ENCODE peak calls at places on chromosomes 12 and 14, in six cellular contexts. One of them, this sample, is unnamed.

GRCh38 chr14:33686218-33686617 is 264.7 kb downstream of the EGLN3 start:
- DNase-seq in kidney tubule cell: peak
- DNase-seq in naive thymus-derived CD8-positive, alpha-beta T cell: no peak
- DNase-seq in heart right ventricle: no peak
- DNase-seq in mammary epithelial cell: peak
- DNase-seq in hypothalamus: no peak
- DNase-seq in this sample: no peak

GRCh38 chr12:74408601-74409166 is 129.0 kb upstream of the ATXN7L3B start:
- DNase-seq in kidney tubule cell: no peak
- DNase-seq in naive thymus-derived CD8-positive, alpha-beta T cell: no peak
- DNase-seq in heart right ventricle: no peak
- DNase-seq in mammary epithelial cell: no peak
- DNase-seq in hypothalamus: no peak
- DNase-seq in this sample: no peak

GRCh38 chr14:28766505-28767238 is at the start of gene FOXG1:
- DNase-seq in kidney tubule cell: no peak
- DNase-seq in naive thymus-derived CD8-positive, alpha-beta T cell: no peak
- DNase-seq in heart right ventricle: no peak
- DNase-seq in mammary epithelial cell: no peak
- DNase-seq in hypothalamus: peak
- DNase-seq in this sample: no peak

GRCh38 chr12:455821-456220 is 3.9 kb upstream of the B4GALNT3 start:
- DNase-seq in kidney tubule cell: no peak
- DNase-seq in naive thymus-derived CD8-positive, alpha-beta T cell: no peak
- DNase-seq in heart right ventricle: no peak
- DNase-seq in mammary epithelial cell: no peak
- DNase-seq in hypothalamus: no peak
- DNase-seq in this sample: no peak

GRCh38 chr12:62873116-62873825 is 61.7 kb downstream of the PPM1H start:
- DNase-seq in kidney tubule cell: peak
- DNase-seq in naive thymus-derived CD8-positive, alpha-beta T cell: no peak
- DNase-seq in heart right ventricle: no peak
- DNase-seq in mammary epithelial cell: no peak
- DNase-seq in hypothalamus: no peak
- DNase-seq in this sample: no peak

GRCh38 chr12:89946518-89946917 is 237.9 kb upstream of the ATP2B1 start:
- DNase-seq in kidney tubule cell: no peak
- DNase-seq in naive thymus-derived CD8-positive, alpha-beta T cell: no peak
- DNase-seq in heart right ventricle: no peak
- DNase-seq in mammary epithelial cell: no peak
- DNase-seq in hypothalamus: no peak
- DNase-seq in this sample: peak

GRCh38 chr14:61690982-61691381 is 4.3 kb upstream of the HIF1A start:
- DNase-seq in kidney tubule cell: no peak
- DNase-seq in naive thymus-derived CD8-positive, alpha-beta T cell: no peak
- DNase-seq in heart right ventricle: no peak
- DNase-seq in mammary epithelial cell: no peak
- DNase-seq in hypothalamus: no peak
- DNase-seq in this sample: no peak

GRCh38 chr12:53224897-53225634 is 6.9 kb downstream of the RARG start:
- DNase-seq in kidney tubule cell: no peak
- DNase-seq in naive thymus-derived CD8-positive, alpha-beta T cell: no peak
- DNase-seq in heart right ventricle: no peak
- DNase-seq in mammary epithelial cell: no peak
- DNase-seq in hypothalamus: no peak
- DNase-seq in this sample: no peak

GRCh38 chr12:90055071-90055470 is 346.4 kb upstream of the ATP2B1 start:
- DNase-seq in kidney tubule cell: no peak
- DNase-seq in naive thymus-derived CD8-positive, alpha-beta T cell: no peak
- DNase-seq in heart right ventricle: no peak
- DNase-seq in mammary epithelial cell: no peak
- DNase-seq in hypothalamus: no peak
- DNase-seq in this sample: no peak